ENCODE peak calls at places on chromosomes 13 and 19, in six cellular contexts. T, Q, N, W, Z and P are unnamed samples.

GRCh38 chr13:94195715-94196114 is 283.8 kb downstream of the DCT start:
- DNase-seq in T (no peak), Q (peak), N (peak), W (peak), Z (no peak), P (no peak)

GRCh38 chr19:20611866-20612265 is 46.3 kb upstream of the ZNF737 start:
- DNase-seq in T (no peak), Q (no peak), N (no peak), W (no peak), Z (no peak), P (no peak)

GRCh38 chr13:101308247-101309013 is 107.9 kb downstream of the NALCN start:
- DNase-seq in T (no peak), Q (no peak), N (no peak), W (no peak), Z (no peak), P (no peak)

GRCh38 chr19:56253737-56254136 is 18.8 kb upstream of the EDDM13 start:
- DNase-seq in T (peak), Q (peak), N (peak), W (peak), Z (peak), P (peak)

GRCh38 chr13:112838038-112838965 is 130.7 kb upstream of the MCF2L start:
- DNase-seq in T (no peak), Q (no peak), N (no peak), W (no peak), Z (no peak), P (no peak)

GRCh38 chr13:24693862-24694471 is 13.8 kb downstream of the ATP12A start:
- DNase-seq in T (peak), Q (no peak), N (no peak), W (peak), Z (peak), P (peak)

GRCh38 chr19:47779524-47780214 is 1.2 kb downstream of the SELENOW start:
- DNase-seq in T (no peak), Q (no peak), N (no peak), W (peak), Z (no peak), P (no peak)

GRCh38 chr19:18208098-18208951 is 4.5 kb upstream of the RAB3A start:
- DNase-seq in T (no peak), Q (peak), N (peak), W (no peak), Z (no peak), P (peak)

GRCh38 chr13:24279267-24279666 is 30.1 kb upstream of the C1QTNF9 start:
- DNase-seq in T (no peak), Q (no peak), N (no peak), W (no peak), Z (no peak), P (no peak)

GRCh38 chr13:66501187-66501586 is 728.9 kb downstream of the PCDH9 start:
- DNase-seq in T (no peak), Q (peak), N (no peak), W (no peak), Z (no peak), P (no peak)

GRCh38 chr19:1871140-1871597 is 7.8 kb upstream of the KLF16 start:
- DNase-seq in T (no peak), Q (no peak), N (no peak), W (no peak), Z (no peak), P (no peak)

GRCh38 chr13:103537616-103538015 is 471.4 kb upstream of the SLC10A2 start:
- DNase-seq in T (no peak), Q (no peak), N (no peak), W (no peak), Z (no peak), P (no peak)

GRCh38 chr19:13033244-13033643 is 38.0 kb downstream of the NFIX start:
- DNase-seq in T (no peak), Q (no peak), N (no peak), W (no peak), Z (no peak), P (no peak)

GRCh38 chr19:10189631-10190425 is 4.9 kb downstream of the DNMT1 start:
- DNase-seq in T (no peak), Q (no peak), N (no peak), W (no peak), Z (no peak), P (no peak)